ENCODE peak calls at places on chromosomes 1 and 21, in seven cellular contexts. P is tibial nerve, T is ovary, J is HCT116, R is heart left ventricle, E is sigmoid colon, O is Peyer's patch. H is an unnamed sample. For H3K36me3, the result is how much of the 10 kb centered on the place peaks cover.

GRCh38 chr1:163824490-163824889 is 502.7 kb downstream of the NUF2 start:
- DNase-seq in R (no peak), J (no peak), T (no peak), E (no peak), P (no peak), O (no peak), H (no peak)

GRCh38 chr1:160546942-160547341 is 23.9 kb upstream of the SLAMF6 start:
- DNase-seq in R (no peak), E (no peak), P (no peak), J (no peak), O (no peak), T (no peak), H (peak)

GRCh38 chr1:204812842-204813241 is 57.8 kb upstream of the NFASC start:
- DNase-seq in T (no peak), P (no peak), R (no peak), J (no peak), E (no peak), O (no peak), H (no peak)

GRCh38 chr1:152623203-152623844 is 421 bp upstream of the LCE3A start:
- DNase-seq in R (peak), J (no peak), E (no peak), O (no peak), T (peak), P (no peak), H (no peak)

GRCh38 chr21:45943630-45944540 is 37.7 kb upstream of the COL6A1 start:
- DNase-seq in E (no peak), J (no peak), P (no peak), R (no peak), O (no peak), T (no peak), H (no peak)

GRCh38 chr1:7300893-7301292 is 470.2 kb upstream of the VAMP3 start:
- DNase-seq in P (no peak), J (peak), T (no peak), O (no peak), E (no peak), R (no peak), H (no peak)

GRCh38 chr1:50183734-50184133 is 75.0 kb downstream of the ELAVL4 start:
- DNase-seq in O (no peak), R (no peak), J (no peak), E (no peak), T (no peak), P (no peak), H (no peak)

GRCh38 chr1:218346391-218347204 is 1.5 kb downstream of the TGFB2 start:
- DNase-seq in O (peak), E (peak), J (no peak), P (no peak), R (peak), T (peak), H (peak)

GRCh38 chr1:245869847-245870246 is 637.2 kb downstream of the SMYD3 start:
- DNase-seq in P (no peak), E (no peak), T (no peak), O (no peak), J (no peak), R (no peak), H (no peak)

GRCh38 chr1:31099283-31100063 is 34.0 kb upstream of the PUM1 start:
- DNase-seq in T (no peak), J (no peak), P (no peak), E (no peak), R (no peak), O (no peak), H (peak)

GRCh38 chr1:103160281-103160680 is 52.0 kb upstream of the COL11A1 start:
- DNase-seq in P (no peak), T (no peak), E (no peak), R (no peak), O (no peak), J (no peak), H (no peak)

GRCh38 chr1:84998642-84999280 is 1.8 kb upstream of the MCOLN2 start:
- DNase-seq in E (no peak), R (no peak), J (no peak), O (peak), T (no peak), P (no peak), H (no peak)

GRCh38 chr1:202037706-202038296 is 27.4 kb downstream of the ELF3 start:
- DNase-seq in T (no peak), O (no peak), R (no peak), E (no peak), J (no peak), P (no peak), H (peak)

GRCh38 chr21:34272321-34272720 is 91.5 kb upstream of the KCNE2 start:
- DNase-seq in T (no peak), P (no peak), J (no peak), E (no peak), O (no peak), R (no peak), H (no peak)

GRCh38 chr1:55723001-55723400 is 507.8 kb upstream of the USP24 start:
- DNase-seq in J (no peak), O (no peak), R (no peak), T (no peak), E (no peak), P (no peak), H (no peak)

GRCh38 chr21:31343680-31344480 is at the start of gene TIAM1:
- DNase-seq in T (no peak), E (peak), R (peak), J (no peak), P (peak), O (no peak), H (no peak)

GRCh38 chr1:113804421-113805255 is 7.6 kb downstream of the RSBN1 start:
- DNase-seq in T (no peak), R (no peak), J (peak), O (no peak), E (no peak), P (no peak), H (peak)
- H3K27ac ChIP-seq in T (peak), R (peak), J (no peak), O (no peak), E (peak), P (no peak), H (peak)

GRCh38 chr1:41496080-41497055 is 11.9 kb upstream of the EDN2 start:
- DNase-seq in O (peak), P (peak), T (peak), E (peak), R (peak), J (peak), H (peak)
- TF ChIP-seq POLR2A in O (peak), P (peak), T (peak), E (no peak), R (peak), J (no peak), H (peak)

GRCh38 chr1:1756661-1757421 is 21.4 kb downstream of the NADK start:
- DNase-seq in T (no peak), P (no peak), R (no peak), E (no peak), O (peak), J (no peak), H (no peak)

GRCh38 chr1:1757422-1758058 is 20.7 kb downstream of the NADK start:
- DNase-seq in E (no peak), R (no peak), P (no peak), J (no peak), O (no peak), T (no peak), H (no peak)

GRCh38 chr1:1755426-1755825 is 22.8 kb downstream of the NADK start:
- DNase-seq in E (no peak), T (no peak), R (no peak), J (no peak), O (no peak), P (no peak), H (no peak)

GRCh38 chr1:1754051-1754815 is 24.0 kb downstream of the NADK start:
- DNase-seq in E (no peak), R (no peak), T (no peak), O (no peak), P (no peak), J (no peak), H (no peak)

DNA sequence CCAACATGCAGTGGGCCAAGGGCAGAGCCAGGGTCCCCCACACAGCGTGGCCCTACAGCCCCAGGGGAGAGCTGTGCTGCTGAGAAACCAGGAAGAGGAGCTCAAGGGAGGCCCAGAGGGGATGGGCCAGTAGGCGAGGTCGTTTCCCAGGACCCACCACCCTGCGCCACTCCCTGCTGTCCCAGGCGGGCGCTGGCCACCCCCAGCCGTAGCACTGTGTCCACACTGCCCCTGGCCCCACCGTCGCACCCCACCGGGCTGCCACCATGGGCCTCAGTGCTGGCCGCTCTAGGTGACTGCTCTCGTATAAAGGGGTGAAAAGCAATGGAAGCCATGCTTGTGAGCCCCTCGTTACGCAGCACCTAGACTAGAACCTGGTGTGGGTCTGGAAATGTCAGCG is 22.4 kb downstream of the NADK start:
- DNase-seq in T (no peak), R (no peak), O (no peak), J (no peak), E (no peak), P (no peak), H (no peak)
- H3K36me3 ChIP-seq in T (under half), R (under half), O (under half), J (under half), E (half or more), P (under half), H (under half)

DNA sequence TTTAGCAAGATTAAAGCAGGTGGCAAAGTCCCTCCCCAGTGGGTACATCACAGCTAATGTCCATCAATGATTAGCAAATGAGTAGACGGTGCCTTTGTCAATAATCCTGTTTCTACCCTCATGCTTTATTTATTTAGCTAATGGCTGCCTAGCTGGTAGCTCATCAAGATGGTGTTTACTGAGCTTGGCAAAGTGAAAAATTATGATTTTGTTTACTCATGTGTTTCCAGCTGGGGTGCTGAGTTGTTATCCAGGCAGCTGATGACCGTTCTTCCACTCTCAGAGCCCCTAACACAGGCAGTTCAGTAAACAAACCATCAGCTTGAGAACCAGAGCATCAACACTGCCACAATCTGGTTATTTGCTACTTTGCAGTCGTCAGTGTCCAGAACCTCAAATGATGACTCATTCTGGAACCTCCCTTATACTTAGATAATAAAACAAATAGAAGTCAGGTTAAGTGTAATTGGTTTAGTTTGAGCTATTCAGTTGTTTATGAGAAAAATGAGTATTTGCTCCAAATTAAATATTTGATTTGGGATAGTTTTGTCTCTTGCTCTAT is 163.9 kb downstream of the ST6GALNAC5 start:
- DNase-seq in R (no peak), E (no peak), O (no peak), T (no peak), P (no peak), J (no peak), H (peak)
- H3K27ac ChIP-seq in R (no peak), E (no peak), O (no peak), T (no peak), P (no peak), J (no peak), H (no peak)

GRCh38 chr1:36397378-36398230 is at the start of gene LSM10:
- DNase-seq in J (peak), R (peak), O (peak), T (peak), E (peak), P (peak), H (peak)
- TF ChIP-seq POLR2A in J (peak), R (peak), O (peak), T (peak), E (peak), P (peak), H (peak)

GRCh38 chr1:198295186-198295585 is 138.4 kb downstream of the NEK7 start:
- DNase-seq in P (no peak), J (no peak), R (no peak), O (no peak), E (no peak), T (no peak), H (no peak)
- H3K36me3 ChIP-seq in P (under half), J (under half), R (under half), O (under half), E (under half), T (under half), H (under half)

DNA sequence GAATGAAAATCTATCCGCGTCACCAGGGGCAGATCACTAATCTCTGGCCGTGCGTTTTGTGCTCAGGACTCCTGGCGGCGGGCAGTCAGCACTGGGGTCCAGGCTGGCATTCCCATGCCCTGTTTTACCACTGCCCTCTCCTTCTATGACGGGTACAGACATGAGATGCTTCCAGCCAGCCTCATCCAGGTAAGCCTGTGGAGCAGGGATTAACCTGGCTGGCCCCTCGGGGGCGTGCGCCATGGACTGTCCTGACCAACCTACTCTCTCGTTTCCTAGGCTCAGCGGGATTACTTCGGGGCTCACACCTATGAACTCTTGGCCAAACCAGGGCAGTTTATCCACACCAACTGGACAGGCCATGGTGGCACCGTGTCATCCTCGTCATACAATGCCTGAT is 10.9 kb upstream of the CENPS start:
- DNase-seq in O (no peak), E (peak), J (no peak), T (no peak), R (no peak), P (no peak), H (no peak)
- H3K27ac ChIP-seq in O (no peak), E (no peak), J (no peak), T (no peak), R (no peak), P (no peak), H (no peak)

DNA sequence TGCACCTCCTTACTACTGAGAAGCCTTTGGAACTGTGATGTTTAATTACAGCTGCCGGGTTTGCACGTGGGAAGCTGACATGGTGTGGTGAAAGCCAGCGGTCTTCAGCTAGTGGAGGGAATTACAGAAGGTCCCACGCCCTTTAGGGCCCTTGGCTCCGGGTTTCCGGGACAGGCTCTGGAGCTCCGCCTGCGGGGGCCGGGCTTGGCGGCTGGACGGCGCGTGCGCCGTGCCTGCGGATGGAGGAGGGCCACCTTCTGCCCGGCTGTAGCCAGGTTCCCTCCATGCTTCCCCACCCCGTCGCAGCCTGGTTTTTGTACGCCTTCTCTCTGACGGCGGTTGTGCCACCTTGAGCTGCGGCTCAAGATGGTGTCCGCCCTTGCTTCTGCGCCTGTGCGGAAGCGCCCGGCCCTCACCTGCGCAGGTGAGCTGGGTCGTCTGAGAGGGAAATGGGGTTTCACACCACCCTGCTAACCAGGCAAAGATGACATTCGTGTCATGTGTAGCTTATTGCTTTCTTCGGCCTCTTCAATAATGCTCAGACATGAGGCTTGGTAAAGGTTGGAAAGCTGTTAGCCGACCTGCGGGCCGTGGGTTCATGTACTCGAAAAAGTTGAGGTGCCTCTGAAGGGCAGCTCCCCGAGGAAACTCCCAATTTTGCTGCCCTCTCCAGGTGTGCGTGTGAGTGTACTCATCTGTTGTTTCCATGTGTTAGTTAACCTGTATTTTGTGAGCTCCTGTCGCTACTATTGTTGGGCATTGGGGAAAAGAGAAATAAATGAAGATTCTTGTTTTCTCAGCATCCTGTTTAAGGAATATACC is 36.6 kb upstream of the OPRD1 start:
- DNase-seq in P (peak), O (peak), R (peak), T (peak), J (no peak), E (peak), H (peak)
- TF ChIP-seq POLR2A in P (no peak), O (peak), R (no peak), T (no peak), J (no peak), E (peak), H (peak)

GRCh38 chr1:68149907-68150306 is 82.4 kb downstream of the WLS start:
- DNase-seq in O (no peak), J (no peak), R (no peak), E (no peak), T (no peak), P (no peak), H (no peak)
- H3K36me3 ChIP-seq in O (under half), J (under half), R (under half), E (under half), T (under half), P (under half), H (under half)

GRCh38 chr1:9426291-9426711 is 113.0 kb upstream of the SLC25A33 start:
- DNase-seq in T (no peak), J (no peak), P (no peak), O (peak), E (no peak), R (peak), H (no peak)
- H3K27ac ChIP-seq in T (no peak), J (no peak), P (no peak), O (peak), E (no peak), R (no peak), H (no peak)

H was measured in body of pancreas.